ENCODE peak calls at places on chromosomes 3 and 15, in five cellular contexts. C is foreskin fibroblast, Y is cardiac fibroblast, P is heart left ventricle, G is lung. J is an unnamed sample.

GRCh38 chr3:72892870-72893269 is 5.0 kb downstream of the GXYLT2 start:
- DNase-seq in G (no peak), P (no peak), C (peak), Y (peak), J (no peak)

GRCh38 chr3:43995078-43995928 is 246.4 kb upstream of the TOPAZ1 start:
- DNase-seq in Y (peak), C (peak), P (no peak), G (no peak), J (peak)

GRCh38 chr3:107065094-107065861 is 312.0 kb upstream of the CCDC54 start:
- DNase-seq in Y (peak), C (peak), P (no peak), G (no peak), J (no peak)

GRCh38 chr3:17115186-17115585 is 230.4 kb downstream of the PLCL2 start:
- DNase-seq in G (no peak), Y (peak), P (no peak), C (no peak), J (no peak)

GRCh38 chr3:48747015-48747615 is 30.1 kb upstream of the IP6K2 start:
- DNase-seq in C (no peak), Y (no peak), G (no peak), P (no peak), J (no peak)

GRCh38 chr3:190044142-190044541 is 76.6 kb downstream of the P3H2 start:
- DNase-seq in P (no peak), G (no peak), Y (peak), C (peak), J (peak)

GRCh38 chr3:124701687-124702086 is 28.6 kb upstream of the UMPS start:
- DNase-seq in G (no peak), Y (peak), P (no peak), C (peak), J (peak)

GRCh38 chr3:151580592-151580991 is 119.7 kb upstream of the IGSF10 start:
- DNase-seq in G (no peak), C (peak), Y (peak), P (no peak), J (peak)

GRCh38 chr3:114649331-114649730 is 355.5 kb downstream of the TIGIT start:
- DNase-seq in C (peak), P (no peak), G (no peak), Y (peak), J (peak)

GRCh38 chr15:50685191-50685975 is 1.2 kb downstream of the TRPM7 start:
- DNase-seq in P (no peak), G (no peak), Y (peak), C (peak), J (no peak)

GRCh38 chr15:53114960-53115359 is 324.8 kb upstream of the ONECUT1 start:
- DNase-seq in P (no peak), Y (no peak), G (no peak), C (no peak), J (no peak)

GRCh38 chr15:100997442-100997841 is 78.3 kb downstream of the LRRK1 start:
- DNase-seq in C (peak), Y (no peak), G (no peak), P (no peak), J (peak)

GRCh38 chr15:101560722-101561583 is 71.4 kb upstream of the PCSK6 start:
- DNase-seq in G (no peak), Y (no peak), C (no peak), P (no peak), J (no peak)

GRCh38 chr15:51861557-51862350 is 32.3 kb downstream of the TMOD3 start:
- DNase-seq in Y (no peak), G (no peak), C (no peak), P (no peak), J (no peak)

GRCh38 chr15:64111679-64112050 is 15.9 kb downstream of the SNX1 start:
- DNase-seq in G (no peak), Y (no peak), P (no peak), C (no peak), J (no peak)

GRCh38 chr15:72358532-72359180 is 17.2 kb downstream of the HEXA start:
- DNase-seq in G (peak), Y (peak), C (peak), P (peak), J (peak)

GRCh38 chr3:62332771-62333381 is 40.5 kb downstream of the FEZF2 start:
- DNase-seq in C (peak), P (no peak), Y (peak), G (no peak), J (peak)

GRCh38 chr15:99197861-99198260 is 51.5 kb downstream of the TTC23 start:
- DNase-seq in C (no peak), G (no peak), P (no peak), Y (no peak), J (peak)

GRCh38 chr3:68915973-68916372 is 16.4 kb downstream of the TAFA4 start:
- DNase-seq in G (no peak), P (no peak), Y (no peak), C (no peak), J (no peak)

GRCh38 chr15:78922527-78922926 is 22.3 kb downstream of the CTSH start:
- DNase-seq in C (no peak), Y (no peak), G (no peak), P (no peak), J (no peak)

GRCh38 chr3:139230391-139230790 is 113.4 kb upstream of the MRPS22 start:
- DNase-seq in C (peak), P (no peak), G (no peak), Y (peak), J (peak)

GRCh38 chr3:53495091-53495517 is 693 bp downstream of the CACNA1D start:
- DNase-seq in G (no peak), P (no peak), C (no peak), Y (no peak), J (no peak)

DNA sequence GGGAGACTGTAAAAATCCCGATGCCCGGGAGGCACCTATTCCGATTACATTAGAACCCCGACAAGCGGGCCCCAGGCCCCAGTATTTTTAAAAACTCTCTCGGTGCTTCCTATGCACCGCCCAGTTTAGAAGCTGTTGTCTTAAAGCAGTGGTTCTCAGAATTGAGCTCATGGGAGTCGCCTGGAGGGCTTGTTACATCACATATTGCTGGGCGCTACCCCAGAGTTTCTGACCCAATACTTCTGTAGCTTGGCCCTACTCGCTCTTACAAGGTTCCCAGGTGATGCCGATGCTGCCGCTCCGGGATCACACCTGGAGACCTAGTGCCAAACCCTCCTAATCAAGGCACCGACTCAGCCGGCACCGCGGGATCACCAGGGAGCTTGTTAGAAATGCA is 35.2 kb downstream of the CPN2 start:
- DNase-seq in Y (peak), G (no peak), C (no peak), P (no peak), J (peak)
- H3K4me3 ChIP-seq in Y (no peak), G (no peak), C (peak), P (peak), J (peak)

GRCh38 chr15:68615301-68615700 is 36.5 kb downstream of the CORO2B start:
- DNase-seq in C (no peak), G (no peak), Y (no peak), P (no peak), J (peak)

GRCh38 chr15:68612979-68613740 is 34.4 kb downstream of the CORO2B start:
- DNase-seq in P (no peak), G (no peak), C (peak), Y (peak), J (peak)

GRCh38 chr15:68616397-68616796 is 37.6 kb downstream of the CORO2B start:
- DNase-seq in P (no peak), G (no peak), C (no peak), Y (no peak), J (no peak)

GRCh38 chr15:68615811-68616210 is 37.0 kb downstream of the CORO2B start:
- DNase-seq in G (no peak), P (no peak), C (no peak), Y (no peak), J (no peak)

DNA sequence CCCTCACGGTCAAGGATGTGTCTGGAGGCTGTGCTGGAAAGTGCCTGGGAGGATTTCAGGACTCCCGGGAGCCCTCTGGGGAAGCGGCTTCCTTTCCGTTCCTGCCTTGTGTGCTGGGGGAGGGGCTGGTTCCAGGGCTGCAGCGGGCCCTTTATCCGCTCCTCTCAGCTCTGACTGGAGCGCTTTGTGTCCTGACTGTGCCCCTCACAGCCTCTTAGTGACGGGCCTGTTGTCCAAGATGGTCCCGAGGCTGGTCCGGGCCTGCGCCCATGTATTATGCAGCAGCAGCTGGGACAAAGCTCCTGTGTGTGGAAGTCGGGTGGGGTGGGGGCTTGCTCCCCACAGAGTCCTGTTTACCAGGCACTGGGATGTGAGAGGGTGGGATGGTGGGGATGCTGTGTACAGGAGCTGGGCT is 35.8 kb downstream of the CORO2B start:
- DNase-seq in G (no peak), P (peak), Y (peak), C (no peak), J (no peak)
- H3K4me3 ChIP-seq in G (no peak), P (peak), Y (no peak), C (no peak), J (no peak)

GRCh38 chr3:194102436-194102835 is 33.5 kb upstream of the HES1 start:
- DNase-seq in G (no peak), P (no peak), Y (no peak), C (no peak), J (no peak)

GRCh38 chr3:194105292-194105691 is 30.7 kb upstream of the HES1 start:
- DNase-seq in Y (no peak), P (no peak), C (no peak), G (no peak), J (no peak)

GRCh38 chr3:194103475-194103874 is 32.5 kb upstream of the HES1 start:
- DNase-seq in G (no peak), P (no peak), C (no peak), Y (no peak), J (no peak)

GRCh38 chr3:194101592-194102432 is 34.1 kb upstream of the HES1 start:
- DNase-seq in Y (no peak), G (no peak), P (no peak), C (no peak), J (no peak)

GRCh38 chr3:194104041-194104751 is 31.8 kb upstream of the HES1 start:
- DNase-seq in G (no peak), C (no peak), P (no peak), Y (no peak), J (no peak)
- H3K4me3 ChIP-seq in G (no peak), C (no peak), P (no peak), Y (no peak), J (no peak)

DNA sequence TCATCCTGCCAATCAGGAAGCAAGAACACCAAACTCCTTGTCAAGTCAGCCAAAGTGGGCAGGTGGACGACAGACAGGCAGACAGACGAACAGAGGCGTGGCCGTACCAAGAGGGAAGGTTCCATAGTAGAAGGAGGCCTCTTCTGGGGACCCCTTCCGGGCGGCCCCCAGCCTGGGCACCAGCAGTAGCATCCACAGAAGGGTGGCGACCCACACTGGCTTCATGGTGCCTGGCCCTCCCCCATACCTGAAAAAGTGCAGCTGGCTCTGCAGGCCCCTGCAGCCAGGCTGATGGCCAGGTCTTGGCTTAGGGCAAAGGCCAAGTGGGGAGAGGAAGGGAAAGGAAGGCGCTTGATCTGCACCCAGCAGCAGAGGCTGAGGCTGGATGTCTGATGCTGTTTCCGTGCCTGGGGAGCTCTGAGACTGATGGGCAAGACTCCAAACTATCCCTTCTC is 630 bp downstream of the LCTL start:
- DNase-seq in G (no peak), Y (no peak), C (no peak), P (no peak), J (no peak)
- H3K4me3 ChIP-seq in G (no peak), Y (no peak), C (no peak), P (no peak), J (no peak)

GRCh38 chr3:40913641-40914040 is 285.7 kb upstream of the CTNNB1 start:
- DNase-seq in C (no peak), P (no peak), G (no peak), Y (no peak), J (no peak)
- H3K4me3 ChIP-seq in C (no peak), P (no peak), G (no peak), Y (no peak), J (no peak)

GRCh38 chr3:170257145-170257544 is 34.9 kb downstream of the PRKCI start:
- DNase-seq in G (no peak), Y (no peak), C (no peak), P (no peak), J (no peak)
- H3K4me3 ChIP-seq in G (no peak), Y (no peak), C (no peak), P (no peak), J (no peak)

GRCh38 chr15:75801859-75802593 is 41.2 kb upstream of the UBE2Q2 start:
- DNase-seq in G (peak), P (peak), Y (peak), C (peak), J (peak)
- H3K4me3 ChIP-seq in G (no peak), P (peak), Y (no peak), C (peak), J (peak)